ENCODE peak calls at places on chromosomes 12 and 14, in six cellular contexts. J is heart right ventricle; Y is GM19239; X is body of pancreas; H is esophagus squamous epithelium; N is activated naive CD4-positive, alpha-beta T cell. Z is an unnamed sample.

GRCh38 chr12:114665411-114666181 is 18.4 kb downstream of the TBX3 start:
- DNase-seq in N (no peak), X (no peak), Y (no peak), J (no peak), H (no peak), Z (no peak)

GRCh38 chr12:68568878-68569569 is 41.7 kb upstream of the RAP1B start:
- DNase-seq in Y (no peak), N (no peak), J (no peak), X (no peak), H (no peak), Z (no peak)

GRCh38 chr12:109542014-109542413 is 31.3 kb downstream of the MMAB start:
- DNase-seq in H (no peak), X (no peak), Y (no peak), J (no peak), N (no peak), Z (no peak)

GRCh38 chr14:67674139-67674479 is 323 bp downstream of the VTI1B start:
- DNase-seq in H (no peak), N (no peak), X (peak), Y (no peak), J (peak), Z (peak)

GRCh38 chr12:101414533-101415119 is 7.1 kb upstream of the ARL1 start:
- DNase-seq in J (no peak), Y (peak), H (no peak), X (peak), N (no peak), Z (peak)

GRCh38 chr12:75428767-75429166 is 37.9 kb downstream of the GLIPR1L2 start:
- DNase-seq in Y (no peak), N (no peak), H (no peak), J (no peak), X (no peak), Z (no peak)

GRCh38 chr14:78700236-78700635 is 530.1 kb downstream of the NRXN3 start:
- DNase-seq in X (no peak), Y (no peak), J (no peak), H (no peak), N (no peak), Z (no peak)

GRCh38 chr12:89080797-89081470 is 271.4 kb downstream of the DUSP6 start:
- DNase-seq in J (no peak), Y (no peak), N (no peak), H (no peak), X (no peak), Z (no peak)

GRCh38 chr12:67940780-67941243 is 48.4 kb upstream of the IFNG-AS1 start:
- DNase-seq in J (no peak), H (no peak), Y (no peak), N (no peak), X (no peak), Z (no peak)

GRCh38 chr12:9651265-9651729 is 18.2 kb upstream of the CLEC2D start:
- DNase-seq in J (no peak), H (no peak), N (no peak), X (no peak), Y (no peak), Z (no peak)

GRCh38 chr12:29783773-29784666 is at the start of gene TMTC1:
- DNase-seq in X (peak), H (no peak), J (peak), N (no peak), Y (no peak), Z (peak)

GRCh38 chr12:51379571-51379970 is 11.6 kb downstream of the GALNT6 start:
- DNase-seq in Y (no peak), X (no peak), J (no peak), H (no peak), N (no peak), Z (no peak)

GRCh38 chr12:49330032-49330619 is 6.9 kb downstream of the C1QL4 start:
- DNase-seq in N (no peak), H (no peak), Y (no peak), X (no peak), J (no peak), Z (no peak)

GRCh38 chr14:31855262-31855661 is 221.8 kb upstream of the ARHGAP5 start:
- DNase-seq in Y (no peak), X (no peak), N (no peak), H (no peak), J (no peak), Z (no peak)

GRCh38 chr14:72801381-72801812 is 92.5 kb downstream of the DPF3 start:
- DNase-seq in H (no peak), N (no peak), J (no peak), Y (no peak), X (no peak), Z (no peak)

GRCh38 chr12:81573228-81573627 is 185.9 kb downstream of the PPFIA2 start:
- DNase-seq in Y (no peak), X (no peak), N (no peak), J (no peak), H (no peak), Z (no peak)

GRCh38 chr12:34388636-34389377 is 366.5 kb downstream of the ALG10 start:
- DNase-seq in J (no peak), Y (no peak), N (no peak), H (no peak), X (no peak), Z (no peak)

GRCh38 chr14:61578745-61579144 is 116.6 kb upstream of the HIF1A start:
- DNase-seq in N (no peak), J (no peak), Y (no peak), X (no peak), H (no peak), Z (no peak)

GRCh38 chr14:99713972-99714371 is 29.9 kb downstream of the CYP46A1 start:
- DNase-seq in J (no peak), H (no peak), X (no peak), Y (no peak), N (no peak), Z (no peak)

GRCh38 chr12:3200779-3201738 is 123.9 kb downstream of the TSPAN9 start:
- DNase-seq in J (no peak), Y (no peak), H (no peak), X (no peak), N (no peak), Z (no peak)

GRCh38 chr14:25009891-25010290 is 40.1 kb downstream of the STXBP6 start:
- DNase-seq in X (no peak), N (no peak), Y (no peak), H (no peak), J (no peak), Z (no peak)

GRCh38 chr12:23707270-23707669 is 242.2 kb downstream of the SOX5 start:
- DNase-seq in J (no peak), N (no peak), Y (no peak), X (no peak), H (no peak), Z (no peak)

GRCh38 chr12:39902823-39903222 is 203.1 kb downstream of the SLC2A13 start:
- DNase-seq in H (no peak), N (no peak), X (no peak), J (no peak), Y (no peak), Z (no peak)

GRCh38 chr14:23580152-23580926 is 1.7 kb upstream of the JPH4 start:
- DNase-seq in J (no peak), Y (no peak), H (no peak), N (no peak), X (no peak), Z (no peak)

GRCh38 chr12:32198555-32198954 is 91.9 kb downstream of the BICD1 start:
- DNase-seq in N (no peak), H (no peak), Y (no peak), J (no peak), X (no peak), Z (no peak)

GRCh38 chr14:91155626-91156089 is 41.8 kb downstream of the DGLUCY start:
- DNase-seq in J (no peak), Y (no peak), X (no peak), N (no peak), H (no peak), Z (no peak)

GRCh38 chr12:88266851-88267360 is 124.8 kb downstream of the TMTC3 start:
- DNase-seq in X (no peak), Y (no peak), J (no peak), H (no peak), N (no peak), Z (no peak)

Z was measured in NCI-H2227 treated with DMSO at 0.1 percent for 48 hours.